ENCODE peak calls at places on chromosome X, in four cellular contexts. One of them, this sample, is unnamed.

GRCh38 chrX:15914486-15914885 is 59.9 kb upstream of the AP1S2 start:
- DNase-seq in kidney epithelial cell: no peak
- DNase-seq in HCT116: no peak
- DNase-seq in esophagus squamous epithelium: no peak
- DNase-seq in this sample: no peak

GRCh38 chrX:39907964-39908616 is 189.7 kb downstream of the BCOR start:
- DNase-seq in kidney epithelial cell: peak; percentile 81
- DNase-seq in HCT116: peak; percentile 53
- DNase-seq in esophagus squamous epithelium: no peak
- DNase-seq in this sample: peak; percentile 80

GRCh38 chrX:50114113-50114512 is 86.7 kb downstream of the AKAP4 start:
- DNase-seq in esophagus squamous epithelium: no peak
- DNase-seq in HCT116: no peak
- DNase-seq in kidney epithelial cell: no peak
- DNase-seq in this sample: no peak

GRCh38 chrX:40108959-40109287 is 11.2 kb upstream of the BCOR start:
- DNase-seq in esophagus squamous epithelium: no peak
- DNase-seq in HCT116: no peak
- DNase-seq in kidney epithelial cell: no peak
- DNase-seq in this sample: no peak

GRCh38 chrX:68433155-68433980 is at the start of gene OPHN1:
- DNase-seq in esophagus squamous epithelium: no peak
- DNase-seq in HCT116: peak; percentile 55
- DNase-seq in kidney epithelial cell: no peak
- DNase-seq in this sample: no peak

GRCh38 chrX:106898462-106898861 is 4.7 kb downstream of the RIPPLY1 start:
- DNase-seq in esophagus squamous epithelium: no peak
- DNase-seq in kidney epithelial cell: no peak
- DNase-seq in HCT116: no peak
- DNase-seq in this sample: no peak

GRCh38 chrX:76931518-76931917 is 504.0 kb downstream of the MAGEE1 start:
- DNase-seq in kidney epithelial cell: no peak
- DNase-seq in HCT116: no peak
- DNase-seq in esophagus squamous epithelium: no peak
- DNase-seq in this sample: no peak

GRCh38 chrX:40247382-40247781 is 149.6 kb upstream of the BCOR start:
- DNase-seq in kidney epithelial cell: no peak
- DNase-seq in esophagus squamous epithelium: no peak
- DNase-seq in HCT116: no peak
- DNase-seq in this sample: no peak

GRCh38 chrX:8254386-8254785 is 83.3 kb upstream of the VCX2 start:
- DNase-seq in kidney epithelial cell: no peak
- DNase-seq in HCT116: no peak
- DNase-seq in esophagus squamous epithelium: no peak
- DNase-seq in this sample: no peak

GRCh38 chrX:9532349-9532748 is 67.5 kb downstream of the TBL1X start:
- DNase-seq in esophagus squamous epithelium: no peak
- DNase-seq in kidney epithelial cell: no peak
- DNase-seq in HCT116: no peak
- DNase-seq in this sample: no peak

GRCh38 chrX:119474615-119475388 is 6.6 kb downstream of the SLC25A5 start:
- DNase-seq in kidney epithelial cell: no peak
- DNase-seq in esophagus squamous epithelium: no peak
- DNase-seq in HCT116: no peak
- DNase-seq in this sample: no peak

GRCh38 chrX:56802921-56803848 is 74.1 kb downstream of the NBDY start:
- DNase-seq in kidney epithelial cell: no peak
- DNase-seq in HCT116: no peak
- DNase-seq in esophagus squamous epithelium: no peak
- DNase-seq in this sample: no peak

GRCh38 chrX:136115124-136115908 is 32.0 kb upstream of the FHL1 start:
- DNase-seq in HCT116: no peak
- DNase-seq in esophagus squamous epithelium: no peak
- DNase-seq in kidney epithelial cell: no peak
- DNase-seq in this sample: no peak

GRCh38 chrX:82031250-82031649 is 829.3 kb downstream of the SH3BGRL start:
- DNase-seq in HCT116: no peak
- DNase-seq in esophagus squamous epithelium: no peak
- DNase-seq in kidney epithelial cell: no peak
- DNase-seq in this sample: no peak

GRCh38 chrX:125436855-125437254 is 117.2 kb downstream of the TEX13C start:
- DNase-seq in kidney epithelial cell: no peak
- DNase-seq in esophagus squamous epithelium: no peak
- DNase-seq in HCT116: no peak
- DNase-seq in this sample: no peak

GRCh38 chrX:1876041-1876440 is 261.2 kb downstream of the ASMT start:
- DNase-seq in HCT116: no peak
- DNase-seq in esophagus squamous epithelium: no peak
- DNase-seq in kidney epithelial cell: no peak
- DNase-seq in this sample: no peak

GRCh38 chrX:140091276-140091886 is 126.1 kb upstream of the CXorf66 start:
- DNase-seq in HCT116: no peak
- DNase-seq in esophagus squamous epithelium: no peak
- DNase-seq in kidney epithelial cell: no peak
- DNase-seq in this sample: no peak

GRCh38 chrX:70479197-70479969 is 34.7 kb downstream of the DLG3 start:
- DNase-seq in HCT116: no peak
- DNase-seq in esophagus squamous epithelium: no peak
- DNase-seq in kidney epithelial cell: no peak
- DNase-seq in this sample: peak; percentile 31

GRCh38 chrX:22134681-22135080 is 102.6 kb downstream of the PHEX start:
- DNase-seq in kidney epithelial cell: peak; percentile 73
- DNase-seq in HCT116: no peak
- DNase-seq in esophagus squamous epithelium: no peak
- DNase-seq in this sample: no peak

GRCh38 chrX:18012974-18013373 is 151.9 kb upstream of the RAI2 start:
- DNase-seq in HCT116: no peak
- DNase-seq in kidney epithelial cell: no peak
- DNase-seq in esophagus squamous epithelium: no peak
- DNase-seq in this sample: no peak

GRCh38 chrX:133984857-133985163 is 584 bp downstream of the GPC3 start:
- DNase-seq in kidney epithelial cell: no peak
- DNase-seq in esophagus squamous epithelium: no peak
- DNase-seq in HCT116: no peak
- DNase-seq in this sample: no peak

GRCh38 chrX:100410901-100411801 is 1.1 kb upstream of the PCDH19 start:
- DNase-seq in esophagus squamous epithelium: no peak
- DNase-seq in kidney epithelial cell: no peak
- DNase-seq in HCT116: no peak
- DNase-seq in this sample: no peak

GRCh38 chrX:119659522-119659921 is 33.4 kb downstream of the SEPTIN6 start:
- DNase-seq in esophagus squamous epithelium: no peak
- DNase-seq in HCT116: no peak
- DNase-seq in kidney epithelial cell: no peak
- DNase-seq in this sample: no peak

GRCh38 chrX:125378205-125378604 is 58.5 kb downstream of the TEX13C start:
- DNase-seq in HCT116: no peak
- DNase-seq in esophagus squamous epithelium: no peak
- DNase-seq in kidney epithelial cell: no peak
- DNase-seq in this sample: no peak

GRCh38 chrX:123665197-123665596 is 67.7 kb downstream of the THOC2 start:
- DNase-seq in kidney epithelial cell: peak; percentile 56
- DNase-seq in esophagus squamous epithelium: no peak
- DNase-seq in HCT116: no peak
- DNase-seq in this sample: no peak

GRCh38 chrX:134891652-134892051 is 99.1 kb upstream of the SMIM10 start:
- DNase-seq in esophagus squamous epithelium: no peak
- DNase-seq in HCT116: no peak
- DNase-seq in kidney epithelial cell: no peak
- DNase-seq in this sample: no peak

GRCh38 chrX:1877780-1878179 is 262.9 kb downstream of the ASMT start:
- DNase-seq in kidney epithelial cell: no peak
- DNase-seq in HCT116: no peak
- DNase-seq in esophagus squamous epithelium: no peak
- DNase-seq in this sample: no peak

GRCh38 chrX:106039920-106040319 is 1.4 kb upstream of the SERPINA7 start:
- DNase-seq in HCT116: peak; percentile 8
- DNase-seq in esophagus squamous epithelium: no peak
- DNase-seq in kidney epithelial cell: no peak
- DNase-seq in this sample: no peak

GRCh38 chrX:102835504-102836146 is 101.4 kb upstream of the RAB40AL start:
- DNase-seq in esophagus squamous epithelium: no peak
- DNase-seq in HCT116: no peak
- DNase-seq in kidney epithelial cell: no peak
- DNase-seq in this sample: no peak

GRCh38 chrX:70434352-70434866 is 10.2 kb upstream of the DLG3 start:
- DNase-seq in HCT116: peak; percentile 72
- DNase-seq in kidney epithelial cell: peak; percentile 35
- DNase-seq in esophagus squamous epithelium: peak; percentile 7
- DNase-seq in this sample: peak; percentile 15

GRCh38 chrX:150119323-150119722 is 181.0 kb upstream of the EOLA2 start:
- DNase-seq in kidney epithelial cell: no peak
- DNase-seq in HCT116: no peak
- DNase-seq in esophagus squamous epithelium: no peak
- DNase-seq in this sample: no peak

GRCh38 chrX:39624166-39624565 is 473.6 kb downstream of the BCOR start:
- DNase-seq in kidney epithelial cell: no peak
- DNase-seq in HCT116: no peak
- DNase-seq in esophagus squamous epithelium: no peak
- DNase-seq in this sample: no peak

GRCh38 chrX:29617725-29618124 is 597.6 kb upstream of the MAGEB2 start:
- DNase-seq in kidney epithelial cell: no peak
- DNase-seq in esophagus squamous epithelium: no peak
- DNase-seq in HCT116: no peak
- DNase-seq in this sample: no peak
- TF ChIP-seq CTCF in kidney epithelial cell: peak; percentile 15
- TF ChIP-seq CTCF in esophagus squamous epithelium: no peak
- TF ChIP-seq CTCF in HCT116: no peak
- TF ChIP-seq CTCF in this sample: peak; percentile 2

GRCh38 chrX:11111947-11112346 is 815 bp downstream of the HCCS start:
- DNase-seq in HCT116: no peak
- DNase-seq in kidney epithelial cell: no peak
- DNase-seq in esophagus squamous epithelium: no peak
- DNase-seq in this sample: no peak
- TF ChIP-seq CTCF in HCT116: no peak
- TF ChIP-seq CTCF in kidney epithelial cell: no peak
- TF ChIP-seq CTCF in esophagus squamous epithelium: no peak
- TF ChIP-seq CTCF in this sample: no peak

DNA sequence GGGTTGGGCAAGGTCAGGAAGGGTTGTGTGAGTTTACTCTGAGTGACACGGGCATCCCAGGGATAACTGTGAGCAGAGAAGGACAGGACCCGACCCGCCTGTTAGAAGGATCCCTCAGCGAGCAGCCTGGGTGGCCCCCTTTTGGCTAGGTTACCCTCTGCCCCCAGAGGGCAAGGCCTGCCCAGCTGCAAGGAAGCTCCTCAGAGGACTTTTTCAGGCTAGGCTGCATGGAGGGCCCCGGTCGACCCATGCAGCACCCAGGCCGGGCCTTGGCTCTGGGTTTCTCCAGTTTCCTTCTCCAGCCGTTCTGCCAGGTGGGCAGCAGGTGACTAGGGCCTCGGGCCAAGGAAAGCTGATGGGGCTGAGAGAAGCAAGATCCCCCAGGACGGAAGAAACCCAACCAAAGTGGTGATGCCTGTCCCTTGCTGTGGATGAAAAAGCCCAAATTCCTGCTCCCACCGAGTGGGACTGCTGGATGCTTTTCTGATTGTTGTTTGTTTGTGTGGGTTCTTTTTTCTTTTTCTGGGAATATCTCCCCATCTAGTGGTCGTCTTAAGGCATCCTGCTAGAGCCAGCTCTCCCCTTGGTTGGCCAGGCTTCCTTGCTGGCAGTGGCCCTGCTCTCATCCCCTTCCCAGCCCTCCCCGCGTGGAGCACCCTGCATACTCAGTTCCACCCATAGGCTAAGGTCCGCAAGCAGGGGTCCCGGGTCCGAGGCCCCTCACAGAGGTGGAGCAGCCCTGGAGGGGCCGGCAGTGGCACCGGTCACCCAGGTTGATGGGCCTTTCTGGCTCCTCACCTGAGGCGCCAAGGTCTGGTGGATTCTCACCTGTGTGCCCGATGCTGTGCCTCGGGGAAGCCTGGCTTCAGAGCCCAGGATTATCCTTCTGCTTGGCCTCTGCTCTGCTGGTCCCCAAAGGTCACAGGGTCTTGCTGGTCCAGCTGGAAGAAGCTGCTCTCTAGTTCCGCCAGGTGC is 1.8 kb downstream of the ZFP92 start:
- DNase-seq in kidney epithelial cell: no peak
- DNase-seq in esophagus squamous epithelium: no peak
- DNase-seq in HCT116: no peak
- DNase-seq in this sample: no peak
- TF ChIP-seq CTCF in kidney epithelial cell: peak; percentile 17
- TF ChIP-seq CTCF in esophagus squamous epithelium: no peak
- TF ChIP-seq CTCF in HCT116: no peak
- TF ChIP-seq CTCF in this sample: peak; percentile 17

DNA sequence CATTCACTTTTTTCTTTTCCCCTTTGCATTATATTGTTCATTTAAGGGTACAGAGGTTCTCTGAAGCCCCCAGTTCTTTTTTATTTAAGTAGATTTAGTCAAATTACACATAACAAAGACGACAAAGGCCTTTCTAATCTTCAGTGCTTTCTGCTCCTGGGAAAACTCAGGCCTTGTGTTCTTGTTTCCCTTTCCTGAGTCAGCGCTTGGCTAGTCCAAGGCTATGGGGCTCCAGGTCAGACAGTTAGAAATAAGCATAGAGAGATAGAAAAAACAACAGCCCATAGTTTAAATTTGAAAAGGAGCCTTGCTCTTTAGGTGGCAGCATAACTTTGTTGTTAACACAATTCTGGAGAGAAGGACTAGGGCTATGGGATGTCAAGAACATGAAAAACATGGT is 97.3 kb downstream of the PPP1R2C start:
- DNase-seq in HCT116: no peak
- DNase-seq in esophagus squamous epithelium: no peak
- DNase-seq in kidney epithelial cell: no peak
- DNase-seq in this sample: no peak
- TF ChIP-seq CTCF in HCT116: no peak
- TF ChIP-seq CTCF in esophagus squamous epithelium: no peak
- TF ChIP-seq CTCF in kidney epithelial cell: no peak
- TF ChIP-seq CTCF in this sample: no peak

GRCh38 chrX:46645614-46646013 is 72.0 kb downstream of the CHST7 start:
- DNase-seq in HCT116: no peak
- DNase-seq in kidney epithelial cell: no peak
- DNase-seq in esophagus squamous epithelium: no peak
- DNase-seq in this sample: no peak

GRCh38 chrX:46643636-46644035 is 70.1 kb downstream of the CHST7 start:
- DNase-seq in esophagus squamous epithelium: no peak
- DNase-seq in kidney epithelial cell: no peak
- DNase-seq in HCT116: no peak
- DNase-seq in this sample: no peak

GRCh38 chrX:46637937-46638336 is 64.4 kb downstream of the CHST7 start:
- DNase-seq in HCT116: no peak
- DNase-seq in esophagus squamous epithelium: no peak
- DNase-seq in kidney epithelial cell: no peak
- DNase-seq in this sample: no peak

GRCh38 chrX:46647251-46647650 is 73.7 kb downstream of the CHST7 start:
- DNase-seq in kidney epithelial cell: no peak
- DNase-seq in HCT116: no peak
- DNase-seq in esophagus squamous epithelium: no peak
- DNase-seq in this sample: peak; percentile 9

DNA sequence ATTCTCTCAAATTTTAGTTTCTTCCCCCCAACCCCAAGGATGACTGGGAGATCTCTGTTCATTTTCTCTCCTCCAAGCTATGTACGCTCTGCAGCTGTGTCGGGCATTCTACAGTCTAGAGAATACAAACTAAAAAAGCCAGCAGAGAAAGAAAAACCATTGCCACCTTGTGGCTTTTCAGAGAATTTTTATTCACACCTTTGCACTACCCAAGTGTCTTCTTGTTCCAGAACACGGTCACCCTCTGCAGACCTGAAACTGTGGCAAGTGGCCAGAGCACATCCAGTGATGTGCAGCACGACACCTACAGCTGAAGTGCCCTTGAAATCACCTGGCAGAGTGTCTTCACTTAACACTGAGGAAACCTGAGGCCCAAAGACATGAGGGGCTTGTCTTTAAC is 68.6 kb downstream of the CHST7 start:
- DNase-seq in HCT116: no peak
- DNase-seq in esophagus squamous epithelium: no peak
- DNase-seq in kidney epithelial cell: no peak
- DNase-seq in this sample: no peak
- TF ChIP-seq CTCF in HCT116: peak; percentile 11
- TF ChIP-seq CTCF in esophagus squamous epithelium: peak; percentile 56
- TF ChIP-seq CTCF in kidney epithelial cell: peak; percentile 29
- TF ChIP-seq CTCF in this sample: peak; percentile 40

This sample was measured in BJ.